ENCODE peak calls at places on chromosomes 4 and X, in four cellular contexts. R is GM12878, E is K562, N is HepG2. T is an unnamed sample.

GRCh38 chr4:24197891-24198290 is 308.0 kb upstream of the PPARGC1A start:
- DNase-seq in E (no peak), R (no peak), N (no peak), T (no peak)

GRCh38 chrX:27796640-27797257 is 11.0 kb upstream of the MAGEB10 start:
- DNase-seq in E (no peak), R (no peak), N (no peak), T (no peak)

GRCh38 chrX:13420545-13421183 is 100.8 kb upstream of the ATXN3L start:
- DNase-seq in R (no peak), N (no peak), E (no peak), T (no peak)

GRCh38 chrX:63686878-63687714 is 97.9 kb downstream of the ARHGEF9 start:
- DNase-seq in R (peak; percentile 20), E (peak; percentile 26), N (peak; percentile 23), T (peak; percentile 3)

GRCh38 chr4:42104521-42104920 is 47.9 kb downstream of the BEND4 start:
- DNase-seq in E (no peak), R (no peak), N (no peak), T (no peak)

GRCh38 chr4:118033148-118034060 is 882 bp upstream of the NDST3 start:
- DNase-seq in E (no peak), N (no peak), R (no peak), T (peak; percentile 40)

GRCh38 chr4:105283501-105283900 is 136.8 kb downstream of the TET2 start:
- DNase-seq in E (no peak), R (no peak), N (no peak), T (no peak)

GRCh38 chrX:18674417-18674787 is 2.5 kb upstream of the RS1 start:
- DNase-seq in N (no peak), R (no peak), E (no peak), T (no peak)

GRCh38 chr4:173448557-173448918 is 49.6 kb upstream of the SCRG1 start:
- DNase-seq in R (no peak), N (no peak), E (no peak), T (no peak)

GRCh38 chrX:136227948-136228584 is 23.1 kb downstream of the MAP7D3 start:
- DNase-seq in R (no peak), E (no peak), N (no peak), T (no peak)

GRCh38 chr4:135383889-135384288 is 1182.3 kb upstream of the PABPC4L start:
- DNase-seq in N (no peak), E (no peak), R (no peak), T (no peak)

GRCh38 chr4:108168672-108169562 is at the start of gene LEF1:
- DNase-seq in R (no peak), E (peak; percentile 83), N (no peak), T (no peak)

GRCh38 chr4:155960522-155960921 is 6.9 kb upstream of the CTSO start:
- DNase-seq in R (no peak), E (no peak), N (no peak), T (no peak)

GRCh38 chr4:173269280-173269679 is 64.9 kb downstream of the HMGB2 start:
- DNase-seq in E (no peak), R (no peak), N (no peak), T (no peak)

GRCh38 chr4:118723369-118723768 is 38.2 kb downstream of the METTL14 start:
- DNase-seq in N (no peak), E (no peak), R (no peak), T (no peak)

GRCh38 chr4:143586080-143586479 is 72.6 kb downstream of the SMARCA5 start:
- DNase-seq in E (no peak), N (no peak), R (no peak), T (no peak)

GRCh38 chrX:140502491-140503229 is 2.2 kb downstream of the SOX3 start:
- DNase-seq in N (no peak), R (no peak), E (no peak), T (no peak)

GRCh38 chrX:19627081-19627480 is 111.8 kb upstream of the MAP3K15 start:
- DNase-seq in E (no peak), N (no peak), R (no peak), T (no peak)

GRCh38 chr4:9919047-9919446 is 102.2 kb downstream of the SLC2A9 start:
- DNase-seq in R (no peak), E (peak; percentile 6), N (no peak), T (no peak)

GRCh38 chr4:93996895-93997294 is 168.3 kb downstream of the ATOH1 start:
- DNase-seq in R (no peak), E (no peak), N (no peak), T (no peak)

GRCh38 chrX:97260679-97261078 is 377.0 kb downstream of the RPA4 start:
- DNase-seq in R (no peak), E (no peak), N (no peak), T (no peak)

GRCh38 chrX:145549476-145549875 is 268.2 kb upstream of the SLITRK2 start:
- DNase-seq in N (no peak), E (no peak), R (no peak), T (no peak)

GRCh38 chrX:56763556-56764152 is 34.6 kb downstream of the NBDY start:
- DNase-seq in E (peak; percentile 1), R (no peak), N (peak; percentile 15), T (no peak)

GRCh38 chr4:83248486-83248885 is 36.1 kb downstream of the COQ2 start:
- DNase-seq in R (no peak), E (no peak), N (no peak), T (no peak)

GRCh38 chr4:119526786-119527550 is 101.6 kb downstream of the PDE5A start:
- DNase-seq in E (no peak), N (peak; percentile 44), R (no peak), T (no peak)

GRCh38 chr4:81724925-81725329 is 253.2 kb upstream of the RASGEF1B start:
- DNase-seq in N (peak; percentile 7), R (peak; percentile 3), E (peak; percentile 75), T (no peak)

GRCh38 chr4:129189630-129190029 is 93.7 kb downstream of the C4orf33 start:
- DNase-seq in N (no peak), R (no peak), E (no peak), T (no peak)

GRCh38 chrX:45735571-45735970 is 534.9 kb upstream of the DIPK2B start:
- DNase-seq in N (no peak), R (no peak), E (no peak), T (no peak)

GRCh38 chr4:151961456-151961855 is 200.6 kb upstream of the GATB start:
- DNase-seq in E (no peak), R (no peak), N (no peak), T (no peak)

GRCh38 chrX:74232859-74233258 is 71.1 kb upstream of the ZCCHC13 start:
- DNase-seq in E (peak; percentile 38), R (no peak), N (peak; percentile 27), T (no peak)

GRCh38 chrX:149982310-149982709 is 44.0 kb upstream of the EOLA2 start:
- DNase-seq in R (no peak), E (no peak), N (peak; percentile 1), T (no peak)

GRCh38 chr4:75512336-75513211 is 1.6 kb downstream of the RCHY1 start:
- DNase-seq in N (peak; percentile 24), R (peak; percentile 13), E (peak; percentile 89), T (no peak)

GRCh38 chr4:75513529-75514130 is 573 bp downstream of the RCHY1 start:
- DNase-seq in R (no peak), N (no peak), E (no peak), T (no peak)

GRCh38 chr4:75514949-75515612 is 808 bp downstream of the THAP6 start:
- DNase-seq in R (peak; percentile 32), E (peak; percentile 25), N (no peak), T (no peak)

GRCh38 chr4:75516144-75516543 is 1.9 kb downstream of the THAP6 start:
- DNase-seq in R (no peak), N (no peak), E (no peak), T (no peak)

GRCh38 chr4:75514131-75514948 is at the start of the genes RCHY1 and THAP6:
- DNase-seq in R (peak; percentile 78), E (peak; percentile 98), N (peak; percentile 96), T (peak; percentile 96)
- TF ChIP-seq REST in R (no peak), E (no peak), N (peak; percentile 74), T (no peak)

GRCh38 chr4:169338246-169338645 is 67.5 kb upstream of the SH3RF1 start:
- DNase-seq in E (no peak), R (no peak), N (no peak), T (no peak)
- TF ChIP-seq ATF3 in E (no peak), R (no peak), N (no peak), T (no peak)

DNA sequence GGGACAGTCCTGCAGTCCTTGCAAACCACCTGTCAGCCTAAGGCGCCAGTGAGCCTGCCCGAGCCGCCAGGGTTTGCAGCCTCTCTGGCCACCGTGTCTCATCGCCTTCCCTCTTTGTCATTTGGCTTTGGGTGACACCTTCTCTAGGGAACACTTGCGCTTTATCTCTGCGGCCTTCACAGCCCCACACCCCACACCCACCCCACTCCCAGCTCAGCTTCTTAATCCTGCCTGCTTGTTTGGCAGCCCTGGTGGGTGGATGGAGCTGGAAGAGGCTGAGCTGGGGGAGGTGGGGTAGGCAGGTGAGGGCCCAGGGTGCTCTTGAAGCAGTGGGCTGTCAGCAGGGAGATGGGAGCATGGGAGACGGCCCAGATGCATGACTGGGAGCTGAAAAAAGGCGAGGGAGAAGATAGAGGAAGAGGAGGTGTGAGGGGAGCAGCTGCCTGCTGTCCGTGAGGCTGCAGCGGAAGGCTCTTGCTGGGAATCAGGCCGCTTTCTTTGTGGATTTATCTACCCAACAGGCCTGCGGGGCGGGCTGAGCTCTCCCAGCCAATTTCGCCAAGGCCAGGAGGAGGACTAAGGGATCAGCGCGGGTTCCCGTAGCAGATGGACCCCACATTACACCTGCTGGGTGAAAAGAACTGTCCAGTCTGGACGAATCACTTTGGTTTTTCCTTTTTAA is 97.5 kb upstream of the STOX2 start:
- DNase-seq in N (no peak), R (no peak), E (no peak), T (no peak)
- TF ChIP-seq MAX in N (no peak), R (no peak), E (no peak), T (no peak)

DNA sequence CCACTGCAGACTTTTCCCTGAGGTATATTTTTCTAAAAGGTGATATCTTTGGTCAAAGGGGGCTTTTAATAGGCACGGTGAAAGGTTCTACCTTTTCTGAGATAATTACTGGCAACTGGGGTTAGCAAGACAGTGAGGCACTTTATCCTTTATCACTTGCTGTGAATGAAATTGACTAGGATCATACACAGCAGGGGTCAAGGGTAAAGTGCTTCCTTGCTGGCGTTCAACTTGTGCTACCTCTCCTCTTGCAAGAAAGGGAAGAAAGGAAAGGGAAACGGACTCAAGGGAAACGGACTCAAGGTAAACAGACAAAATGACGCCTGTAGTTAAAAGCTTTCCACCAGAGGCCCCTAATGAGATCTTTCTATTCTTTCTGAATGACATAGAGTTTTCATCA is 78.6 kb upstream of the RAPGEF2 start:
- DNase-seq in N (no peak), E (no peak), R (no peak), T (no peak)
- TF ChIP-seq REST in N (no peak), E (no peak), R (no peak), T (no peak)

GRCh38 chr4:7777017-7777710 is 162.5 kb downstream of the AFAP1 start:
- DNase-seq in E (no peak), R (no peak), N (no peak), T (no peak)

GRCh38 chr4:7773401-7774187 is 166.1 kb downstream of the AFAP1 start:
- DNase-seq in E (no peak), R (no peak), N (no peak), T (no peak)

GRCh38 chr4:7772708-7773385 is 166.8 kb downstream of the AFAP1 start:
- DNase-seq in R (no peak), E (no peak), N (no peak), T (no peak)

GRCh38 chr4:7774301-7775019 is 165.2 kb downstream of the AFAP1 start:
- DNase-seq in E (no peak), N (no peak), R (no peak), T (no peak)

GRCh38 chr4:7775396-7775795 is 164.3 kb downstream of the AFAP1 start:
- DNase-seq in E (no peak), R (no peak), N (no peak), T (no peak)
- TF ChIP-seq ATF3 in E (no peak), R (no peak), N (no peak), T (no peak)

GRCh38 chrX:25343060-25343459 is 327.3 kb upstream of the ARX start:
- DNase-seq in N (no peak), E (no peak), R (no peak), T (no peak)
- TF ChIP-seq MAX in N (no peak), E (no peak), R (no peak), T (no peak)